ENCODE peak calls at places on chromosomes 5 and 9, in eight cellular contexts. W is memory B cell, I is GM23338, P is NCI-H2081, Y is NCI-H226, X is mesendoderm, T is A172, V is H4. H is an unnamed sample.

GRCh38 chr9:107819772-107820171 is 330.2 kb upstream of the KLF4 start:
- DNase-seq in W (no peak), I (no peak), P (peak; percentile 89), Y (no peak), X (peak; percentile 73), T (no peak), V (no peak), H (no peak)

GRCh38 chr5:150618588-150619281 is 21.7 kb upstream of the SYNPO start:
- DNase-seq in W (no peak), I (no peak), P (no peak), Y (no peak), X (no peak), T (no peak), V (no peak), H (no peak)

GRCh38 chr9:121277518-121278275 is 9.7 kb downstream of the GSN start:
- DNase-seq in W (no peak), I (no peak), P (no peak), Y (peak; percentile 42), X (no peak), T (no peak), V (no peak), H (no peak)

GRCh38 chr9:110208031-110208430 is at the start of gene C9orf152:
- DNase-seq in W (no peak), I (no peak), P (no peak), Y (no peak), X (no peak), T (no peak), V (no peak), H (no peak)

GRCh38 chr5:179266291-179267070 is 78.8 kb downstream of the ADAMTS2 start:
- DNase-seq in W (no peak), I (no peak), P (no peak), Y (no peak), X (no peak), T (no peak), V (no peak), H (no peak)

GRCh38 chr5:100860407-100860806 is 42.7 kb downstream of the ST8SIA4 start:
- DNase-seq in W (no peak), I (no peak), P (no peak), Y (no peak), X (no peak), T (no peak), V (no peak), H (no peak)

GRCh38 chr5:77957-78804 is 13.8 kb upstream of the PLEKHG4B start:
- DNase-seq in W (no peak), I (peak; percentile 58), P (peak; percentile 40), Y (peak; percentile 20), X (peak; percentile 45), T (peak; percentile 41), V (peak; percentile 71), H (peak; percentile 26)

GRCh38 chr9:26789959-26790358 is 102.6 kb downstream of the CAAP1 start:
- DNase-seq in W (no peak), I (no peak), P (no peak), Y (no peak), X (no peak), T (peak; percentile 42), V (peak; percentile 8), H (no peak)

GRCh38 chr5:7897014-7897600 is 28.2 kb downstream of the MTRR start:
- DNase-seq in W (peak; percentile 4), I (peak; percentile 43), P (peak; percentile 60), Y (peak; percentile 53), X (peak; percentile 70), T (peak; percentile 74), V (peak; percentile 86), H (no peak)

GRCh38 chr9:98037362-98037761 is 19.2 kb upstream of the NANS start:
- DNase-seq in W (no peak), I (no peak), P (no peak), Y (peak; percentile 23), X (no peak), T (no peak), V (no peak), H (no peak)

GRCh38 chr5:141192110-141192725 is at the start of gene PCDHB10:
- DNase-seq in W (no peak), I (peak; percentile 90), P (peak; percentile 11), Y (peak; percentile 29), X (peak; percentile 78), T (peak; percentile 55), V (peak; percentile 22), H (no peak)

GRCh38 chr5:104628906-104629305 is 1066.3 kb upstream of the NUDT12 start:
- DNase-seq in W (no peak), I (no peak), P (no peak), Y (no peak), X (no peak), T (no peak), V (no peak), H (no peak)

GRCh38 chr5:43674536-43674935 is 71.6 kb downstream of the NNT start:
- DNase-seq in W (no peak), I (no peak), P (no peak), Y (no peak), X (no peak), T (no peak), V (no peak), H (no peak)

GRCh38 chr5:172789687-172790495 is 18.9 kb upstream of the DUSP1 start:
- DNase-seq in W (no peak), I (no peak), P (no peak), Y (peak; percentile 72), X (no peak), T (peak; percentile 38), V (no peak), H (no peak)

GRCh38 chr9:33133186-33133585 is 34.0 kb downstream of the B4GALT1 start:
- DNase-seq in W (no peak), I (no peak), P (peak; percentile 13), Y (no peak), X (no peak), T (peak; percentile 90), V (no peak), H (no peak)

GRCh38 chr9:117936185-117936758 is 232.1 kb downstream of the TLR4 start:
- DNase-seq in W (peak; percentile 36), I (no peak), P (no peak), Y (no peak), X (no peak), T (no peak), V (no peak), H (peak; percentile 4)

GRCh38 chr5:178640331-178641045 is 13.6 kb upstream of the CLK4 start:
- DNase-seq in W (no peak), I (no peak), P (no peak), Y (no peak), X (no peak), T (no peak), V (no peak), H (no peak)

GRCh38 chr9:70127540-70128416 is 84.1 kb downstream of the MAMDC2 start:
- DNase-seq in W (no peak), I (no peak), P (no peak), Y (peak; percentile 23), X (no peak), T (no peak), V (no peak), H (no peak)

GRCh38 chr9:131817627-131818026 is 77.8 kb upstream of the RAPGEF1 start:
- DNase-seq in W (no peak), I (no peak), P (peak; percentile 98), Y (no peak), X (no peak), T (no peak), V (no peak), H (no peak)

GRCh38 chr5:151264113-151264512 is 11.1 kb downstream of the GM2A start:
- DNase-seq in W (no peak), I (no peak), P (no peak), Y (peak; percentile 25), X (peak; percentile 28), T (peak; percentile 56), V (no peak), H (no peak)

GRCh38 chr9:109143881-109144562 is 23.0 kb downstream of the FRRS1L start:
- DNase-seq in W (no peak), I (peak; percentile 53), P (peak; percentile 20), Y (peak; percentile 60), X (peak; percentile 71), T (peak; percentile 91), V (peak; percentile 82), H (no peak)

GRCh38 chr5:17415282-17415681 is 82.7 kb upstream of the TAF11L2 start:
- DNase-seq in W (no peak), I (peak; percentile 74), P (no peak), Y (no peak), X (peak; percentile 67), T (no peak), V (no peak), H (no peak)

GRCh38 chr5:26869781-26870180 is 168.6 kb downstream of the CDH9 start:
- DNase-seq in W (no peak), I (no peak), P (no peak), Y (no peak), X (no peak), T (no peak), V (no peak), H (no peak)

GRCh38 chr5:91162534-91163381 is 220.4 kb downstream of the ARRDC3 start:
- DNase-seq in W (no peak), I (no peak), P (no peak), Y (peak; percentile 92), X (peak; percentile 47), T (peak; percentile 95), V (peak; percentile 79), H (peak; percentile 78)

GRCh38 chr5:143870871-143871632 is 59.1 kb downstream of the HMHB1 start:
- DNase-seq in W (no peak), I (peak; percentile 21), P (no peak), Y (peak; percentile 29), X (peak; percentile 95), T (peak; percentile 75), V (no peak), H (no peak)

GRCh38 chr5:43412151-43412550 is at the start of gene CCL28:
- DNase-seq in W (no peak), I (no peak), P (no peak), Y (no peak), X (no peak), T (no peak), V (no peak), H (no peak)

GRCh38 chr5:5770825-5771224 is 348.3 kb downstream of the ICE1 start:
- DNase-seq in W (no peak), I (no peak), P (no peak), Y (no peak), X (no peak), T (no peak), V (no peak), H (no peak)

GRCh38 chr5:101678494-101679193 is 617.4 kb downstream of the SLCO4C1 start:
- DNase-seq in W (peak; percentile 8), I (peak; percentile 83), P (peak; percentile 61), Y (no peak), X (peak; percentile 88), T (peak; percentile 59), V (peak; percentile 72), H (peak; percentile 12)

GRCh38 chr5:21807953-21808352 is 1045.2 kb downstream of the CDH12 start:
- DNase-seq in W (no peak), I (peak; percentile 21), P (peak; percentile 59), Y (peak; percentile 38), X (no peak), T (no peak), V (peak; percentile 76), H (no peak)

H was measured in stimulated activated naive B cell treated with anti-CD40 and anti-IgM and Interleukin-4, amounts not matched to agents 10 μg/mL and 1 μg/mL and 100 μg/mL, for 72 hours.